ENCODE peak calls at places on chromosomes 4 and X, in nine cellular contexts. O is fibroblast of the conjunctiva, F is GM06990, U is omental fat pad, C is PC-3, D is NCI-H748 treated with DMSO at 0.1 percent for 48 hours, A is natural killer cell, W is mucosa of descending colon, Y is anterior cingulate cortex. I is an unnamed sample.

GRCh38 chr4:184453402-184454160 is 20.8 kb downstream of the IRF2 start:
- DNase-seq in O (peak), U (no peak), Y (no peak), C (peak), F (peak), A (no peak), W (peak), D (no peak), I (peak)

GRCh38 chr4:74370912-74371311 is 6.0 kb downstream of the EREG start:
- DNase-seq in F (no peak), U (no peak), Y (no peak), W (peak), C (peak), D (no peak), A (no peak), O (peak), I (peak)

GRCh38 chr4:925771-926500 is 6.2 kb downstream of the GAK start:
- DNase-seq in A (no peak), U (no peak), D (no peak), C (no peak), W (no peak), O (no peak), F (no peak), Y (no peak), I (no peak)

GRCh38 chr4:33924239-33924638 is 2320.1 kb downstream of the ARAP2 start:
- DNase-seq in D (no peak), O (peak), Y (no peak), U (no peak), C (peak), F (no peak), A (no peak), W (no peak), I (peak)

GRCh38 chrX:12771445-12772069 is 19.7 kb upstream of the PRPS2 start:
- DNase-seq in F (peak), O (peak), C (peak), Y (no peak), D (no peak), A (peak), W (peak), U (no peak), I (peak)

GRCh38 chr4:112693507-112693906 is 56.6 kb downstream of the LARP7 start:
- DNase-seq in D (no peak), U (no peak), C (no peak), A (no peak), Y (no peak), F (no peak), W (no peak), O (no peak), I (no peak)

GRCh38 chr4:148514041-148514440 is 71.8 kb upstream of the NR3C2 start:
- DNase-seq in W (no peak), F (no peak), D (no peak), C (peak), U (no peak), O (no peak), Y (no peak), A (no peak), I (no peak)

GRCh38 chr4:175470141-175470540 is 341.9 kb downstream of the GPM6A start:
- DNase-seq in W (no peak), D (no peak), Y (no peak), A (no peak), U (no peak), C (peak), O (no peak), F (no peak), I (no peak)

GRCh38 chr4:125382995-125383394 is 68.2 kb downstream of the FAT4 start:
- DNase-seq in A (no peak), C (no peak), U (no peak), F (no peak), O (no peak), Y (no peak), W (no peak), D (no peak), I (no peak)

GRCh38 chr4:61590881-61591280 is 390.8 kb downstream of the ADGRL3 start:
- DNase-seq in W (peak), F (no peak), U (no peak), C (no peak), A (no peak), O (no peak), D (no peak), Y (no peak), I (no peak)

GRCh38 chrX:41317487-41318208 is 16.3 kb upstream of the DDX3X start:
- DNase-seq in A (no peak), D (no peak), U (no peak), W (no peak), O (no peak), F (no peak), C (no peak), Y (no peak), I (no peak)

GRCh38 chrX:9682861-9683260 is 82.8 kb downstream of the GPR143 start:
- DNase-seq in O (no peak), C (no peak), F (no peak), A (no peak), Y (no peak), W (no peak), D (no peak), U (no peak), I (no peak)

GRCh38 chrX:141314441-141314840 is 72.1 kb upstream of the SPANXC start:
- DNase-seq in O (no peak), U (no peak), D (no peak), F (no peak), Y (no peak), C (peak), W (no peak), A (no peak), I (peak)

GRCh38 chr4:100417565-100417964 is 100.3 kb downstream of the EMCN start:
- DNase-seq in A (no peak), C (no peak), U (no peak), Y (no peak), D (no peak), F (no peak), W (no peak), O (no peak), I (no peak)

GRCh38 chr4:89307446-89308160 is at the start of gene GPRIN3:
- DNase-seq in U (peak), Y (no peak), A (peak), F (no peak), O (no peak), W (peak), D (peak), C (no peak), I (peak)

GRCh38 chr4:183971938-183972490 is 66.9 kb downstream of the STOX2 start:
- DNase-seq in A (no peak), O (no peak), D (no peak), U (no peak), W (no peak), F (no peak), C (peak), Y (no peak), I (no peak)

GRCh38 chr4:111778543-111778942 is 366.7 kb upstream of the FAM241A start:
- DNase-seq in U (no peak), D (no peak), C (no peak), O (peak), Y (no peak), F (no peak), W (no peak), A (no peak), I (peak)

GRCh38 chrX:133588827-133589226 is 173.5 kb upstream of the GPC4 start:
- DNase-seq in O (no peak), D (no peak), A (no peak), U (no peak), C (no peak), W (no peak), F (no peak), Y (no peak), I (no peak)

GRCh38 chr4:79331126-79331876 is 5.4 kb upstream of the NAA11 start:
- DNase-seq in O (no peak), W (peak), A (no peak), C (peak), Y (no peak), U (no peak), D (no peak), F (no peak), I (no peak)

GRCh38 chr4:183171484-183172267 is 72.6 kb downstream of the WWC2 start:
- DNase-seq in U (no peak), F (no peak), C (peak), A (no peak), W (no peak), D (no peak), O (no peak), Y (no peak), I (no peak)

GRCh38 chrX:13764765-13765164 is 30.2 kb downstream of the OFD1 start:
- DNase-seq in Y (no peak), C (no peak), D (no peak), F (no peak), W (no peak), U (no peak), O (peak), A (no peak), I (no peak)

GRCh38 chr4:55358668-55359067 is 12.6 kb downstream of the SRD5A3 start:
- DNase-seq in F (peak), A (no peak), Y (no peak), C (peak), W (no peak), D (no peak), U (no peak), O (peak), I (peak)

GRCh38 chr4:169663894-169664293 is 43.5 kb downstream of the CLCN3 start:
- DNase-seq in W (no peak), F (no peak), A (no peak), C (no peak), O (no peak), Y (no peak), U (no peak), D (no peak), I (no peak)